ENCODE peak calls at places on chromosomes 4 and X, in four cellular contexts. One of them, this sample, is unnamed.

GRCh38 chr4:137993232-137993631 is 248.9 kb downstream of the SLC7A11 start:
- DNase-seq in non-pigmented ciliary epithelial cell: no peak
- DNase-seq in AG04449: no peak
- DNase-seq in hepatic stellate cell: no peak
- DNase-seq in this sample: no peak

GRCh38 chr4:11158971-11159370 is 269.7 kb downstream of the HS3ST1 start:
- DNase-seq in non-pigmented ciliary epithelial cell: no peak
- DNase-seq in AG04449: no peak
- DNase-seq in hepatic stellate cell: no peak
- DNase-seq in this sample: no peak

GRCh38 chr4:153472122-153473037 is 6.2 kb downstream of the TMEM131L start:
- DNase-seq in non-pigmented ciliary epithelial cell: no peak
- DNase-seq in AG04449: no peak
- DNase-seq in hepatic stellate cell: no peak
- DNase-seq in this sample: peak; percentile 59

GRCh38 chrX:150410513-150410912 is 47.4 kb downstream of the MAMLD1 start:
- DNase-seq in non-pigmented ciliary epithelial cell: no peak
- DNase-seq in AG04449: no peak
- DNase-seq in hepatic stellate cell: no peak
- DNase-seq in this sample: no peak

GRCh38 chr4:86895692-86896488 is 3.7 kb upstream of the C4orf36 start:
- DNase-seq in non-pigmented ciliary epithelial cell: peak; percentile 38
- DNase-seq in AG04449: peak; percentile 34
- DNase-seq in hepatic stellate cell: peak; percentile 41
- DNase-seq in this sample: peak; percentile 32

GRCh38 chr4:41214158-41215146 is at the start of gene APBB2:
- DNase-seq in non-pigmented ciliary epithelial cell: peak; percentile 83
- DNase-seq in AG04449: peak; percentile 74
- DNase-seq in hepatic stellate cell: peak; percentile 96
- DNase-seq in this sample: peak; percentile 88

GRCh38 chrX:18748499-18748898 is 41.1 kb downstream of the PPEF1 start:
- DNase-seq in non-pigmented ciliary epithelial cell: no peak
- DNase-seq in AG04449: no peak
- DNase-seq in hepatic stellate cell: no peak
- DNase-seq in this sample: no peak

GRCh38 chr4:20603671-20604313 is 96.5 kb upstream of the PACRGL start:
- DNase-seq in non-pigmented ciliary epithelial cell: no peak
- DNase-seq in AG04449: peak; percentile 33
- DNase-seq in hepatic stellate cell: no peak
- DNase-seq in this sample: no peak

GRCh38 chrX:86711531-86712180 is 563.4 kb downstream of the DACH2 start:
- DNase-seq in non-pigmented ciliary epithelial cell: no peak
- DNase-seq in AG04449: no peak
- DNase-seq in hepatic stellate cell: no peak
- DNase-seq in this sample: no peak

GRCh38 chrX:118973389-118974087 is 880 bp upstream of the LONRF3 start:
- DNase-seq in non-pigmented ciliary epithelial cell: no peak
- DNase-seq in AG04449: no peak
- DNase-seq in hepatic stellate cell: no peak
- DNase-seq in this sample: no peak

GRCh38 chrX:47351706-47352105 is 18.7 kb upstream of the ZNF157 start:
- DNase-seq in non-pigmented ciliary epithelial cell: no peak
- DNase-seq in AG04449: peak; percentile 1
- DNase-seq in hepatic stellate cell: no peak
- DNase-seq in this sample: no peak

GRCh38 chr4:24373662-24374061 is 210.7 kb downstream of the DHX15 start:
- DNase-seq in non-pigmented ciliary epithelial cell: no peak
- DNase-seq in AG04449: no peak
- DNase-seq in hepatic stellate cell: no peak
- DNase-seq in this sample: no peak

GRCh38 chrX:16208601-16209000 is 41.3 kb downstream of the MAGEB17 start:
- DNase-seq in non-pigmented ciliary epithelial cell: no peak
- DNase-seq in AG04449: no peak
- DNase-seq in hepatic stellate cell: no peak
- DNase-seq in this sample: no peak

GRCh38 chr4:112426416-112426815 is 89.6 kb downstream of the NEUROG2 start:
- DNase-seq in non-pigmented ciliary epithelial cell: no peak
- DNase-seq in AG04449: no peak
- DNase-seq in hepatic stellate cell: no peak
- DNase-seq in this sample: no peak

GRCh38 chrX:119475389-119476101 is 7.3 kb downstream of the SLC25A5 start:
- DNase-seq in non-pigmented ciliary epithelial cell: no peak
- DNase-seq in AG04449: no peak
- DNase-seq in hepatic stellate cell: no peak
- DNase-seq in this sample: no peak

GRCh38 chrX:107711521-107712041 is 64.0 kb downstream of the TSC22D3 start:
- DNase-seq in non-pigmented ciliary epithelial cell: no peak
- DNase-seq in AG04449: no peak
- DNase-seq in hepatic stellate cell: no peak
- DNase-seq in this sample: no peak

GRCh38 chr4:26171953-26172352 is 148.9 kb upstream of the RBPJ start:
- DNase-seq in non-pigmented ciliary epithelial cell: peak; percentile 84
- DNase-seq in AG04449: no peak
- DNase-seq in hepatic stellate cell: peak; percentile 52
- DNase-seq in this sample: no peak

GRCh38 chr4:79576480-79576803 is 168.4 kb upstream of the GK2 start:
- DNase-seq in non-pigmented ciliary epithelial cell: peak; percentile 4
- DNase-seq in AG04449: no peak
- DNase-seq in hepatic stellate cell: no peak
- DNase-seq in this sample: no peak

GRCh38 chrX:43211570-43211969 is 433.6 kb upstream of the PPP1R2C start:
- DNase-seq in non-pigmented ciliary epithelial cell: no peak
- DNase-seq in AG04449: no peak
- DNase-seq in hepatic stellate cell: no peak
- DNase-seq in this sample: no peak

GRCh38 chr4:123602007-123602406 is 205.4 kb downstream of the SPRY1 start:
- DNase-seq in non-pigmented ciliary epithelial cell: no peak
- DNase-seq in AG04449: no peak
- DNase-seq in hepatic stellate cell: no peak
- DNase-seq in this sample: no peak

GRCh38 chrX:31545726-31546125 is 473.9 kb upstream of the FTHL17 start:
- DNase-seq in non-pigmented ciliary epithelial cell: no peak
- DNase-seq in AG04449: no peak
- DNase-seq in hepatic stellate cell: no peak
- DNase-seq in this sample: no peak

GRCh38 chrX:103157511-103158316 is 57.2 kb upstream of the BEX4 start:
- DNase-seq in non-pigmented ciliary epithelial cell: no peak
- DNase-seq in AG04449: no peak
- DNase-seq in hepatic stellate cell: peak; percentile 36
- DNase-seq in this sample: no peak

GRCh38 chrX:45842207-45842900 is 641.7 kb upstream of the DIPK2B start:
- DNase-seq in non-pigmented ciliary epithelial cell: no peak
- DNase-seq in AG04449: no peak
- DNase-seq in hepatic stellate cell: no peak
- DNase-seq in this sample: no peak

GRCh38 chr4:1783970-1784369 is 9.1 kb upstream of the FGFR3 start:
- DNase-seq in non-pigmented ciliary epithelial cell: no peak
- DNase-seq in AG04449: no peak
- DNase-seq in hepatic stellate cell: no peak
- DNase-seq in this sample: no peak

GRCh38 chr4:27278615-27279014 is 418.0 kb downstream of the STIM2 start:
- DNase-seq in non-pigmented ciliary epithelial cell: peak; percentile 1
- DNase-seq in AG04449: no peak
- DNase-seq in hepatic stellate cell: no peak
- DNase-seq in this sample: no peak

GRCh38 chr4:77360451-77360850 is 203.4 kb downstream of the CCNG2 start:
- DNase-seq in non-pigmented ciliary epithelial cell: no peak
- DNase-seq in AG04449: no peak
- DNase-seq in hepatic stellate cell: no peak
- DNase-seq in this sample: no peak

GRCh38 chr4:159141193-159141592 is 38.3 kb downstream of the RAPGEF2 start:
- DNase-seq in non-pigmented ciliary epithelial cell: no peak
- DNase-seq in AG04449: no peak
- DNase-seq in hepatic stellate cell: peak; percentile 34
- DNase-seq in this sample: no peak